ENCODE peak calls at places on chromosomes 7 and 10, in six cellular contexts. L is fibroblast of villous mesenchyme, H is astrocyte of the spinal cord, M is H1, A is AG10803, N is RWPE1. G is an unnamed sample.

GRCh38 chr10:63713191-63714144 is 192.3 kb downstream of the REEP3 start:
- DNase-seq in A (peak), H (peak), M (peak), L (peak), N (no peak), G (no peak)

GRCh38 chr10:103197177-103197576 is 4.1 kb upstream of the NT5C2 start:
- DNase-seq in M (no peak), L (peak), H (peak), N (peak), A (peak), G (no peak)

GRCh38 chr10:97057836-97058235 is 127.9 kb downstream of the SLIT1 start:
- DNase-seq in A (no peak), H (no peak), M (no peak), N (no peak), L (no peak), G (no peak)

GRCh38 chr7:142557971-142558582 is 191.2 kb upstream of the PRSS1 start:
- DNase-seq in A (peak), M (peak), L (peak), H (peak), N (no peak), G (no peak)

GRCh38 chr7:110762514-110762913 is 328.4 kb upstream of the LRRN3 start:
- DNase-seq in N (no peak), M (no peak), H (peak), L (peak), A (no peak), G (no peak)

GRCh38 chr10:124176309-124177179 is 83.1 kb upstream of the CHST15 start:
- DNase-seq in L (peak), M (no peak), A (no peak), N (no peak), H (peak), G (no peak)

GRCh38 chr7:139734395-139734794 is 43.4 kb downstream of the HIPK2 start:
- DNase-seq in H (peak), N (peak), M (no peak), A (peak), L (peak), G (no peak)

GRCh38 chr10:79182122-79182521 is 113.4 kb downstream of the ZMIZ1 start:
- DNase-seq in L (no peak), A (no peak), M (no peak), N (no peak), H (no peak), G (no peak)

GRCh38 chr7:46948776-46949175 is 633.1 kb downstream of the TNS3 start:
- DNase-seq in L (no peak), H (no peak), N (no peak), A (no peak), M (no peak), G (no peak)

GRCh38 chr7:49893131-49893530 is 119.7 kb downstream of the VWC2 start:
- DNase-seq in A (no peak), H (no peak), M (no peak), N (no peak), L (no peak), G (no peak)

GRCh38 chr10:70456164-70456563 is 14.7 kb upstream of the NODAL start:
- DNase-seq in M (no peak), A (no peak), L (no peak), H (no peak), N (no peak), G (no peak)

GRCh38 chr10:43320226-43320625 is 51.2 kb upstream of the FXYD4 start:
- DNase-seq in L (no peak), N (no peak), M (no peak), A (no peak), H (no peak), G (no peak)

GRCh38 chr10:4812952-4813351 is 13.1 kb upstream of the AKR1E2 start:
- DNase-seq in M (no peak), L (peak), H (peak), A (peak), N (peak), G (no peak)

GRCh38 chr10:43737003-43737402 is 88.3 kb upstream of the ZNF32 start:
- DNase-seq in M (no peak), N (no peak), A (no peak), L (no peak), H (no peak), G (no peak)

GRCh38 chr10:3924344-3924743 is 139.3 kb upstream of the KLF6 start:
- DNase-seq in N (peak), A (peak), H (peak), L (peak), M (no peak), G (no peak)

GRCh38 chr7:30987936-30988335 is 24.2 kb downstream of the GHRHR start:
- DNase-seq in L (no peak), M (no peak), H (no peak), N (no peak), A (no peak), G (no peak)

GRCh38 chr7:142539901-142540300 is 209.4 kb upstream of the PRSS1 start:
- DNase-seq in N (peak), A (peak), L (peak), M (no peak), H (peak), G (no peak)

GRCh38 chr7:141094336-141095070 is 20.6 kb downstream of the TMEM178B start:
- DNase-seq in H (no peak), L (no peak), N (no peak), M (no peak), A (no peak), G (no peak)

GRCh38 chr10:8416755-8417154 is 362.3 kb downstream of the GATA3 start:
- DNase-seq in M (no peak), H (no peak), L (no peak), N (no peak), A (no peak), G (no peak)

GRCh38 chr7:101993311-101993710 is 175.9 kb downstream of the CUX1 start:
- DNase-seq in A (no peak), N (no peak), H (no peak), L (no peak), M (no peak), G (no peak)

GRCh38 chr7:80681272-80681885 is 42.9 kb downstream of the CD36 start:
- DNase-seq in N (peak), A (peak), L (peak), M (no peak), H (peak), G (no peak)

GRCh38 chr7:155860840-155861479 is 48.7 kb upstream of the SHH start:
- DNase-seq in N (peak), H (peak), M (no peak), A (no peak), L (peak), G (no peak)

GRCh38 chr10:3811331-3811870 is 26.4 kb upstream of the KLF6 start:
- DNase-seq in N (peak), H (peak), A (peak), M (no peak), L (peak), G (no peak)

GRCh38 chr7:99090811-99091582 is 52.9 kb downstream of the SMURF1 start:
- DNase-seq in A (peak), H (peak), M (no peak), L (no peak), N (no peak), G (no peak)

GRCh38 chr7:1974714-1975113 is 258.0 kb downstream of the MAD1L1 start:
- DNase-seq in L (no peak), M (no peak), N (no peak), A (no peak), H (no peak), G (no peak)

GRCh38 chr7:157799076-157799685 is 462.4 kb downstream of the DNAJB6 start:
- DNase-seq in N (no peak), L (no peak), M (no peak), A (no peak), H (no peak), G (no peak)

GRCh38 chr7:110718514-110719205 is 372.3 kb upstream of the LRRN3 start:
- DNase-seq in H (no peak), A (no peak), M (peak), N (no peak), L (no peak), G (no peak)

GRCh38 chr10:112126901-112127300 is 56.7 kb downstream of the GPAM start:
- DNase-seq in A (no peak), M (no peak), H (no peak), L (no peak), N (no peak), G (no peak)

GRCh38 chr7:149075286-149075685 is 15.2 kb downstream of the ZNF786 start:
- DNase-seq in H (no peak), A (no peak), N (no peak), M (no peak), L (no peak), G (no peak)

GRCh38 chr7:130838738-130839137 is 104.7 kb upstream of the KLF14 start:
- DNase-seq in L (peak), N (peak), M (no peak), H (peak), A (peak), G (no peak)

GRCh38 chr10:105063796-105064195 is 422.7 kb downstream of the SORCS3 start:
- DNase-seq in H (peak), L (peak), M (peak), A (peak), N (peak), G (peak)

GRCh38 chr10:14474656-14475055 is 143.9 kb upstream of the FRMD4A start:
- DNase-seq in L (peak), N (no peak), M (no peak), H (peak), A (peak), G (no peak)

GRCh38 chr7:35398518-35398917 is 144.6 kb upstream of the TBX20 start:
- DNase-seq in L (no peak), A (no peak), M (no peak), H (no peak), N (no peak), G (no peak)

GRCh38 chr7:36227223-36227622 is 74.2 kb downstream of the EEPD1 start:
- DNase-seq in A (peak), N (no peak), H (peak), L (peak), M (no peak), G (no peak)

GRCh38 chr7:46315891-46316290 is 394.8 kb upstream of the IGFBP3 start:
- DNase-seq in L (peak), M (no peak), A (peak), N (peak), H (peak), G (no peak)

GRCh38 chr7:44759246-44759645 is 10.6 kb downstream of the ZMIZ2 start:
- DNase-seq in H (no peak), A (no peak), M (no peak), L (no peak), N (no peak), G (no peak)

GRCh38 chr7:105934577-105935185 is 28.4 kb upstream of the CDHR3 start:
- DNase-seq in L (peak), A (peak), H (peak), M (peak), N (peak), G (peak)
- TF ChIP-seq CTCF in L (peak), A (peak), H (peak), M (peak), N (no peak), G (peak)

GRCh38 chr10:47223236-47223635 is 76.8 kb upstream of the GDF10 start:
- DNase-seq in H (no peak), M (no peak), L (no peak), A (no peak), N (no peak), G (no peak)

GRCh38 chr10:47230482-47230881 is 69.5 kb upstream of the GDF10 start:
- DNase-seq in H (no peak), N (no peak), M (no peak), L (no peak), A (no peak), G (no peak)

GRCh38 chr10:47225186-47225927 is 74.6 kb upstream of the GDF10 start:
- DNase-seq in N (no peak), H (no peak), L (no peak), M (no peak), A (no peak), G (no peak)

GRCh38 chr10:47222461-47222860 is 77.5 kb upstream of the GDF10 start:
- DNase-seq in M (no peak), N (no peak), A (no peak), H (no peak), L (no peak), G (no peak)

GRCh38 chr10:47225928-47226645 is 73.9 kb upstream of the GDF10 start:
- DNase-seq in H (no peak), N (no peak), L (no peak), A (no peak), M (no peak), G (no peak)
- TF ChIP-seq CTCF in H (no peak), N (no peak), L (no peak), A (no peak), M (no peak), G (no peak)

DNA sequence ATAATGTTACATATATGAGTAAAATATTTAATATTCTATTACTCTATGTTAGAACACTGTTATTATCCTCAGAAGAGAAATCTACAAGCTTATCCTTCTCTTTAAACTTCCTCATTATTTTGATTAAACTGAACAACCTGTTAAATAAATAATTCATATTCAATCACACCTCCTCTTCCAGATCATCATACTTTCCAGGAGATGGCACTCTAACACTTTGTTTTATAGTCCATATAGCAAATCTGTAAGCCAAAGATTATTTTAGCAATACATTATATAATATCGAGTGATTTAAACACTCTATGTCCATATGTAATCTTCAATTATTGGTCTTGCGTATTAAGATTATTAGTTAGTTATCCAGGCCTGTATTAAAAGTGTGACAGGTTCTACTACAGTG is 694.1 kb downstream of the ANKRD7 start:
- DNase-seq in L (peak), M (no peak), N (peak), A (no peak), H (peak), G (no peak)
- TF ChIP-seq CTCF in L (peak), M (no peak), N (peak), A (no peak), H (peak), G (peak)

GRCh38 chr7:19442016-19442785 is 266.6 kb downstream of the POLR1F start:
- DNase-seq in M (peak), A (peak), N (peak), H (peak), L (peak), G (no peak)
- TF ChIP-seq CTCF in M (no peak), A (peak), N (peak), H (peak), L (peak), G (peak)

GRCh38 chr7:135662123-135662372 is 266 bp upstream of the STMP1 start:
- DNase-seq in A (no peak), N (no peak), M (no peak), L (no peak), H (no peak), G (no peak)
- TF ChIP-seq CTCF in A (no peak), N (peak), M (no peak), L (no peak), H (no peak), G (no peak)

GRCh38 chr7:42843209-42843800 is 68.6 kb downstream of the C7orf25 start:
- DNase-seq in A (peak), M (no peak), L (peak), N (peak), H (peak), G (no peak)
- TF ChIP-seq CTCF in A (peak), M (peak), L (peak), N (peak), H (peak), G (peak)

G was measured in progenitor cell of endocrine pancreas.